ENCODE peak calls at places on chromosome 10, in ten cellular contexts. T is Peyer's patch, N is lower lobe of right lung, Y is bronchial epithelial cell, E is epithelial cell of esophagus, G is right lobe of liver, V is AG04449, F is RWPE2, Q is astrocyte, P is coronary artery. L is an unnamed sample.

GRCh38 chr10:31645786-31646185 is 282.8 kb downstream of the ARHGAP12 start:
- DNase-seq in T (no peak), N (no peak), Y (peak), E (peak), G (no peak), V (no peak), F (no peak), Q (peak), P (no peak), L (no peak)

GRCh38 chr10:132506711-132507466 is 30.7 kb upstream of the INPP5A start:
- DNase-seq in T (peak), N (peak), Y (no peak), E (no peak), G (peak), V (peak), F (no peak), Q (peak), P (peak), L (no peak)

GRCh38 chr10:102675887-102676616 is 31.8 kb downstream of the TRIM8 start:
- DNase-seq in T (peak), N (no peak), Y (peak), E (peak), G (no peak), V (peak), F (no peak), Q (peak), P (peak), L (peak)

GRCh38 chr10:73887038-73888015 is 13.0 kb upstream of the CAMK2G start:
- DNase-seq in T (peak), N (peak), Y (peak), E (peak), G (no peak), V (peak), F (peak), Q (peak), P (peak), L (peak)

GRCh38 chr10:23512355-23513058 is 73.6 kb downstream of the OTUD1 start:
- DNase-seq in T (no peak), N (no peak), Y (peak), E (peak), G (no peak), V (no peak), F (no peak), Q (peak), P (no peak), L (peak)

GRCh38 chr10:86601956-86602592 is 52.3 kb upstream of the OPN4 start:
- DNase-seq in T (no peak), N (no peak), Y (no peak), E (no peak), G (no peak), V (no peak), F (no peak), Q (no peak), P (no peak), L (no peak)

GRCh38 chr10:85646312-85646711 is 720.3 kb downstream of the GRID1 start:
- DNase-seq in T (no peak), N (no peak), Y (peak), E (peak), G (no peak), V (no peak), F (no peak), Q (peak), P (no peak), L (peak)

GRCh38 chr10:35451103-35452016 is 115.1 kb downstream of the CCNY start:
- DNase-seq in T (no peak), N (no peak), Y (no peak), E (no peak), G (peak), V (no peak), F (no peak), Q (no peak), P (no peak), L (no peak)

GRCh38 chr10:89404082-89404481 is 10.3 kb upstream of the IFIT5 start:
- DNase-seq in T (no peak), N (no peak), Y (no peak), E (no peak), G (peak), V (no peak), F (no peak), Q (peak), P (no peak), L (no peak)

GRCh38 chr10:24556746-24557742 is 166.6 kb downstream of the ARHGAP21 start:
- DNase-seq in T (peak), N (no peak), Y (peak), E (peak), G (no peak), V (peak), F (no peak), Q (peak), P (no peak), L (peak)

GRCh38 chr10:101574354-101574753 is 13.7 kb downstream of the POLL start:
- DNase-seq in T (no peak), N (no peak), Y (no peak), E (no peak), G (no peak), V (no peak), F (peak), Q (no peak), P (no peak), L (no peak)

GRCh38 chr10:86258940-86259339 is 107.7 kb downstream of the GRID1 start:
- DNase-seq in T (no peak), N (no peak), Y (no peak), E (no peak), G (no peak), V (no peak), F (no peak), Q (no peak), P (no peak), L (no peak)

GRCh38 chr10:72638586-72639440 is 12.9 kb upstream of the MICU1 start:
- DNase-seq in T (no peak), N (no peak), Y (no peak), E (no peak), G (no peak), V (no peak), F (no peak), Q (no peak), P (no peak), L (no peak)

GRCh38 chr10:63935705-63936104 is 414.5 kb downstream of the REEP3 start:
- DNase-seq in T (no peak), N (no peak), Y (peak), E (peak), G (no peak), V (no peak), F (no peak), Q (no peak), P (no peak), L (no peak)

GRCh38 chr10:128173383-128173782 is 47.2 kb upstream of the MKI67 start:
- DNase-seq in T (no peak), N (no peak), Y (peak), E (peak), G (no peak), V (no peak), F (no peak), Q (no peak), P (no peak), L (no peak)

GRCh38 chr10:113103131-113103830 is 153.2 kb downstream of the TCF7L2 start:
- DNase-seq in T (no peak), N (no peak), Y (no peak), E (no peak), G (no peak), V (no peak), F (no peak), Q (peak), P (no peak), L (no peak)

GRCh38 chr10:110443239-110444008 is 54.3 kb upstream of the DUSP5 start:
- DNase-seq in T (peak), N (no peak), Y (no peak), E (no peak), G (no peak), V (no peak), F (no peak), Q (no peak), P (peak), L (no peak)

GRCh38 chr10:58856508-58857240 is 319.8 kb upstream of the PHYHIPL start:
- DNase-seq in T (no peak), N (no peak), Y (peak), E (peak), G (no peak), V (peak), F (peak), Q (peak), P (peak), L (peak)

GRCh38 chr10:28640551-28640950 is 36.8 kb upstream of the BAMBI start:
- DNase-seq in T (no peak), N (no peak), Y (no peak), E (no peak), G (no peak), V (no peak), F (no peak), Q (no peak), P (no peak), L (no peak)

GRCh38 chr10:102670871-102671434 is 26.7 kb downstream of the TRIM8 start:
- DNase-seq in T (peak), N (no peak), Y (no peak), E (no peak), G (no peak), V (no peak), F (no peak), Q (no peak), P (no peak), L (no peak)

GRCh38 chr10:118590334-118590733 is 5.1 kb downstream of the PRLHR start:
- DNase-seq in T (no peak), N (peak), Y (peak), E (peak), G (no peak), V (no peak), F (no peak), Q (no peak), P (no peak), L (peak)

GRCh38 chr10:59898125-59898835 is 8.1 kb downstream of the CCDC6 start:
- DNase-seq in T (no peak), N (no peak), Y (no peak), E (no peak), G (no peak), V (no peak), F (no peak), Q (no peak), P (no peak), L (no peak)

GRCh38 chr10:52720018-52720417 is 52.6 kb downstream of the MBL2 start:
- DNase-seq in T (no peak), N (no peak), Y (no peak), E (no peak), G (no peak), V (no peak), F (no peak), Q (no peak), P (no peak), L (no peak)

GRCh38 chr10:49649936-49650723 is 29.3 kb upstream of the C10orf53 start:
- DNase-seq in T (peak), N (no peak), Y (no peak), E (no peak), G (peak), V (no peak), F (no peak), Q (no peak), P (peak), L (no peak)

GRCh38 chr10:52668024-52668423 is 104.6 kb downstream of the MBL2 start:
- DNase-seq in T (no peak), N (no peak), Y (peak), E (peak), G (no peak), V (peak), F (no peak), Q (peak), P (no peak), L (no peak)

GRCh38 chr10:86785021-86785420 is 28.6 kb downstream of the BMPR1A start:
- DNase-seq in T (no peak), N (no peak), Y (peak), E (peak), G (no peak), V (no peak), F (no peak), Q (no peak), P (no peak), L (no peak)

GRCh38 chr10:124997791-124998623 is 56.1 kb downstream of the ZRANB1 start:
- DNase-seq in T (peak), N (peak), Y (no peak), E (no peak), G (peak), V (no peak), F (no peak), Q (no peak), P (peak), L (no peak)

GRCh38 chr10:89904755-89905154 is 203.4 kb downstream of the KIF20B start:
- DNase-seq in T (no peak), N (no peak), Y (peak), E (peak), G (no peak), V (no peak), F (no peak), Q (peak), P (no peak), L (no peak)

GRCh38 chr10:80046629-80047441 is 31.6 kb upstream of the TMEM254 start:
- DNase-seq in T (peak), N (peak), Y (peak), E (peak), G (peak), V (peak), F (peak), Q (peak), P (no peak), L (no peak)

GRCh38 chr10:21950566-21950965 is 53.0 kb downstream of the DNAJC1 start:
- DNase-seq in T (no peak), N (no peak), Y (no peak), E (no peak), G (no peak), V (no peak), F (no peak), Q (peak), P (no peak), L (no peak)

GRCh38 chr10:21954690-21955089 is 48.8 kb downstream of the DNAJC1 start:
- DNase-seq in T (no peak), N (no peak), Y (no peak), E (no peak), G (no peak), V (no peak), F (no peak), Q (no peak), P (no peak), L (no peak)

GRCh38 chr10:21954132-21954531 is 49.4 kb downstream of the DNAJC1 start:
- DNase-seq in T (no peak), N (no peak), Y (no peak), E (no peak), G (no peak), V (no peak), F (no peak), Q (no peak), P (no peak), L (no peak)

GRCh38 chr10:21953585-21954057 is 49.9 kb downstream of the DNAJC1 start:
- DNase-seq in T (no peak), N (no peak), Y (peak), E (peak), G (no peak), V (peak), F (no peak), Q (peak), P (no peak), L (peak)
- TF ChIP-seq CTCF in T (no peak), N (peak), Y (no peak), E (peak), G (no peak), V (peak), F (peak), Q (peak), P (no peak), L (peak)

GRCh38 chr10:4246881-4247358 is 461.9 kb upstream of the KLF6 start:
- DNase-seq in T (no peak), N (no peak), Y (peak), E (peak), G (no peak), V (peak), F (no peak), Q (peak), P (no peak), L (no peak)
- H3K4me3 ChIP-seq in T (no peak), N (no peak), Y (no peak), E (no peak), G (no peak), V (no peak), F (no peak), Q (peak), P (no peak), L (no peak)

DNA sequence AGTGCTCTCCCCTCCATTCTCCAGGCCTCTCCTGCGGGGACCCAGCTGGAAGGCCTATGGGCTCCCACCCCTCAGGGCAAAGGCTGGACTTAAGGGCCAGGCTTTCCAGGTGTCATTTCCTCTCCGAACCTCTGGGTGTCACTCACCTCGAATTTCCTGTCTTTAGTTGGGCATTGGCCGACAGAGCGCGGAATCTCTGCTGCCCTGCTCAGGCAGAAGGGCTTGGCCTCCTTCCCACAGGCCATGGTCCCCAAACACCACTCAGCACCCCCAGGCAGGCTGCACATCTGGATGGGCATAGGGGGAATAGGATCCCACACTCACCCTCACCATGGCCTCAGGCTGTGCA is 212.9 kb downstream of the CCSER2 start:
- DNase-seq in T (no peak), N (no peak), Y (no peak), E (no peak), G (no peak), V (no peak), F (no peak), Q (no peak), P (no peak), L (no peak)
- TF ChIP-seq CTCF in T (no peak), N (no peak), Y (peak), E (peak), G (peak), V (no peak), F (no peak), Q (no peak), P (no peak), L (peak)

DNA sequence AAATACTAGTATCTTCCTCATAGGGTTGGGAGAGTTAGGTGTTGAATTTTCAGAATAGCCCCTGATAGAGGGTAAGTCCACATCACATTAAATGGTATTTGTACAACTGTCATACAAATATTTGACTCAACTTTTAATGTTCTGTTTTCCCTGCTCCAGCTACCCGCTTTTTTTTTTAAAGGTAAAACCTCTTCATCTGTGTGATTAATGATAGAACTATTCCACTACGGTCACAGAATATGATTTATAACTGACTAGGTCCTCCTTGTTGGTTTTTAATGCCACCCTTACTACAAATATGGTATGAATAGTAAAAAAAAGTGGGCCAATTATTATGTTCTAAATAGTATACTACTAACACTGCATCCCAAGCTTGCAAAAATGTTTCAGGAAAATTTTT is 15.6 kb upstream of the NRP1 start:
- DNase-seq in T (no peak), N (no peak), Y (no peak), E (no peak), G (no peak), V (no peak), F (no peak), Q (no peak), P (no peak), L (no peak)
- H3K4me3 ChIP-seq in T (no peak), N (no peak), Y (no peak), E (no peak), G (no peak), V (no peak), F (no peak), Q (no peak), P (no peak), L (no peak)

GRCh38 chr10:77575271-77576006 is 62.2 kb downstream of the KCNMA1 start:
- DNase-seq in T (no peak), N (no peak), Y (no peak), E (no peak), G (no peak), V (no peak), F (no peak), Q (no peak), P (no peak), L (no peak)

GRCh38 chr10:77576007-77576367 is 61.6 kb downstream of the KCNMA1 start:
- DNase-seq in T (no peak), N (no peak), Y (no peak), E (peak), G (no peak), V (no peak), F (no peak), Q (no peak), P (no peak), L (no peak)

GRCh38 chr10:77576633-77577032 is 61.0 kb downstream of the KCNMA1 start:
- DNase-seq in T (no peak), N (no peak), Y (no peak), E (no peak), G (no peak), V (no peak), F (no peak), Q (no peak), P (no peak), L (no peak)

GRCh38 chr10:77571490-77571889 is 66.1 kb downstream of the KCNMA1 start:
- DNase-seq in T (no peak), N (no peak), Y (no peak), E (no peak), G (peak), V (no peak), F (no peak), Q (no peak), P (no peak), L (no peak)

DNA sequence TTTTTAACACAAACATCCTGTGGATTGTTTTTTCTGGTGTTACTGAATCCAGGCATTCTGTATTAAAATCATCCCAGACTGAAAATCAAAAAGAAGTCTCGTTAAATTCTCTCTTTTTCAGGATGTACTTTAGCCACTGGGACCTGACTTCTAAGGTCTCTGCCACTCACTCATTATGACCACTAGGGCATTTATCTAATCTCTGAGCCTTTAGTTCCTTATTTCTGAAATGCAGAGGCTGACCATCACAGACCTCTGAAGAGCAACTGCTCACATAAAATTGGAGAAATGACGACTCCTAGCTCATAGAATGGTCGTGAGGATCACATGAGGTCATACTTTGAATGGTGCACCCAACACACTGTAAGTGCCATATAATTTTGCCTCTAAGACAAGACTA is 63.2 kb downstream of the KCNMA1 start:
- DNase-seq in T (no peak), N (no peak), Y (no peak), E (no peak), G (no peak), V (no peak), F (no peak), Q (no peak), P (no peak), L (no peak)
- TF ChIP-seq CTCF in T (no peak), N (no peak), Y (peak), E (no peak), G (no peak), V (no peak), F (no peak), Q (no peak), P (no peak), L (no peak)

GRCh38 chr10:129344956-129345355 is 122.1 kb upstream of the MGMT start:
- DNase-seq in T (no peak), N (no peak), Y (no peak), E (no peak), G (no peak), V (no peak), F (no peak), Q (no peak), P (no peak), L (no peak)

GRCh38 chr10:129345763-129346162 is 121.3 kb upstream of the MGMT start:
- DNase-seq in T (no peak), N (no peak), Y (no peak), E (no peak), G (no peak), V (no peak), F (no peak), Q (no peak), P (no peak), L (no peak)

DNA sequence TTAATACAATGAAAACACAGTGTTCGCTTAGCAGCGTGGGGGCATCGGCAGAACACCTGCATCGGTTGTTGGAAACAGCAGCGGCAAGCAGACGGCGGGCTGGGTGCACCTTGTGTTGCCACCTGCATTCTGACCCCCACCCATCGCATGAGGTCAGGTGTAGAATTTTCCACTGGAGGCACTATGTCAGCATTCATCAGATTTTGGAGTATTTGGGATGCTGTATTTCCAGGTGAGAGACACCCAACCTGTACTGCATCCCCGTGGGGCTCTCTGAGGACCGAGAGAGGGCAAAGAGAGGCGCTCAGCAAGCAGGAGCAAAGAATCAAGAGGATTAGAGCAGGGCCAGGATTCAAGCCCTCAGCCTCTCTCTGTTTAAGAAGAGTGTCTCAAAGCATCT is 116.4 kb upstream of the MGMT start:
- DNase-seq in T (no peak), N (no peak), Y (no peak), E (no peak), G (no peak), V (no peak), F (no peak), Q (no peak), P (no peak), L (no peak)
- H3K4me3 ChIP-seq in T (no peak), N (no peak), Y (no peak), E (no peak), G (no peak), V (no peak), F (no peak), Q (no peak), P (no peak), L (no peak)

L was measured in retinal pigment epithelial cell.